ENCODE peak calls at places on chromosomes 13 and 19, in seven cellular contexts. Q, I, A, T, O, E and U are unnamed samples. For H3K9me3, the result is how much of the 10 kb centered on the place peaks cover.

GRCh38 chr13:45367995-45368394 is 27.0 kb upstream of the TPT1 start:
- DNase-seq in T (no peak), Q (no peak), E (no peak), I (no peak), O (no peak), A (no peak), U (no peak)

GRCh38 chr19:34712606-34713261 is 21.3 kb upstream of the ZNF181 start:
- DNase-seq in Q (peak), T (peak), O (peak), E (peak), I (peak), A (peak), U (peak)

GRCh38 chr19:405138-405965 is 3.6 kb downstream of the C2CD4C start:
- DNase-seq in Q (no peak), A (no peak), E (no peak), I (no peak), O (no peak), T (peak), U (no peak)

GRCh38 chr13:20435616-20436368 is 89.9 kb downstream of the CRYL1 start:
- DNase-seq in E (no peak), I (no peak), T (no peak), O (no peak), Q (peak), A (no peak), U (no peak)

GRCh38 chr19:49876422-49877019 is 634 bp downstream of the AKT1S1 start:
- DNase-seq in I (peak), A (peak), O (peak), E (peak), Q (peak), T (peak), U (peak)

GRCh38 chr19:13363235-13363634 is 143.0 kb downstream of the CACNA1A start:
- DNase-seq in E (no peak), T (no peak), I (no peak), Q (no peak), O (no peak), A (no peak), U (no peak)

GRCh38 chr19:10453852-10454251 is 33.5 kb downstream of the PDE4A start:
- DNase-seq in I (no peak), T (no peak), Q (no peak), O (no peak), A (no peak), E (no peak), U (no peak)

GRCh38 chr19:48329167-48329891 is 4.0 kb downstream of the EMP3 start:
- DNase-seq in T (peak), Q (no peak), E (no peak), A (peak), I (peak), O (peak), U (no peak)

GRCh38 chr13:30932481-30933333 is at the start of gene TEX26:
- DNase-seq in E (peak), I (peak), Q (peak), T (peak), A (no peak), O (no peak), U (no peak)

GRCh38 chr19:55487884-55488687 is at the start of gene SSC5D:
- DNase-seq in T (peak), O (no peak), Q (peak), A (no peak), I (peak), E (no peak), U (peak)

GRCh38 chr13:34151885-34152284 is 333.9 kb downstream of the RFC3 start:
- DNase-seq in T (no peak), Q (no peak), A (peak), O (no peak), E (no peak), I (no peak), U (no peak)

GRCh38 chr13:113182046-113182445 is 23.6 kb downstream of the PROZ start:
- DNase-seq in O (no peak), I (peak), Q (no peak), E (no peak), T (no peak), A (no peak), U (no peak)

GRCh38 chr19:14118165-14119051 is 846 bp upstream of the PRKACA start:
- DNase-seq in O (no peak), T (no peak), E (peak), I (peak), Q (peak), A (no peak), U (peak)

GRCh38 chr19:29431332-29431731 is 94.5 kb upstream of the VSTM2B start:
- DNase-seq in I (no peak), A (no peak), Q (no peak), O (no peak), E (no peak), T (no peak), U (no peak)

GRCh38 chr19:33883869-33884519 is 87.3 kb downstream of the KCTD15 start:
- DNase-seq in E (peak), Q (peak), O (no peak), T (peak), A (peak), I (no peak), U (no peak)

GRCh38 chr19:15936950-15937349 is 2.6 kb upstream of the CYP4F11 start:
- DNase-seq in Q (no peak), A (no peak), T (no peak), O (no peak), I (no peak), E (no peak), U (no peak)

GRCh38 chr19:15935167-15935702 is 906 bp upstream of the CYP4F11 start:
- DNase-seq in E (no peak), O (no peak), A (peak), Q (no peak), T (no peak), I (no peak), U (peak)

GRCh38 chr19:15937771-15938170 is 3.4 kb upstream of the CYP4F11 start:
- DNase-seq in O (no peak), A (no peak), E (no peak), T (no peak), I (no peak), Q (no peak), U (no peak)

GRCh38 chr19:15934332-15935078 is at the start of gene CYP4F11:
- DNase-seq in E (peak), O (peak), I (no peak), T (no peak), Q (peak), A (peak), U (peak)

GRCh38 chr19:15936173-15936572 is 1.8 kb upstream of the CYP4F11 start:
- DNase-seq in Q (no peak), I (no peak), T (no peak), A (no peak), O (no peak), E (no peak), U (no peak)
- H3K9me3 ChIP-seq in Q (under half), I (under half), T (half or more), A (under half), O (under half), E (under half), U (under half)

DNA sequence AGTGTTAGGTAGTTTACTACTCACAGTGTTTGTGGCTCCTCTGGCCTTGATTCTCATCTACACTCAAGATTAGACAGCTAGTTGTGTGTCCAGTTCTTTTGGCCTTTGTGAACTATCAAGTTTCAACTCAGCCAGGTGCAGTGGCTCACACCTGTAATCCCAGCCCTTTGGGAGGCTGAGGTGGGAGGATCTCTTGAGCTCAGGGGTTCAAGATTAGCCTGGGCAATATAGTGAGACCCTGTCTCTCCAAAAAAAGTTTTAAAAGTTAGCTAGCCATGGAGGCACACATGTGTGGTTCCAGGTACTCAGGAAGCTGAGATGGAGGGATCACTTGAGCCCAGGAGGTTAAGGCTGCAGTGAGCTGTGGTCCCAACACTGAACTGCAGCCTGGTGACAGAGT is 16.1 kb downstream of the ZNF226 start:
- DNase-seq in Q (no peak), T (no peak), I (no peak), A (no peak), O (no peak), E (no peak), U (no peak)
- H3K9me3 ChIP-seq in Q (under half), T (under half), I (under half), A (under half), O (under half), E (under half), U (under half)

DNA sequence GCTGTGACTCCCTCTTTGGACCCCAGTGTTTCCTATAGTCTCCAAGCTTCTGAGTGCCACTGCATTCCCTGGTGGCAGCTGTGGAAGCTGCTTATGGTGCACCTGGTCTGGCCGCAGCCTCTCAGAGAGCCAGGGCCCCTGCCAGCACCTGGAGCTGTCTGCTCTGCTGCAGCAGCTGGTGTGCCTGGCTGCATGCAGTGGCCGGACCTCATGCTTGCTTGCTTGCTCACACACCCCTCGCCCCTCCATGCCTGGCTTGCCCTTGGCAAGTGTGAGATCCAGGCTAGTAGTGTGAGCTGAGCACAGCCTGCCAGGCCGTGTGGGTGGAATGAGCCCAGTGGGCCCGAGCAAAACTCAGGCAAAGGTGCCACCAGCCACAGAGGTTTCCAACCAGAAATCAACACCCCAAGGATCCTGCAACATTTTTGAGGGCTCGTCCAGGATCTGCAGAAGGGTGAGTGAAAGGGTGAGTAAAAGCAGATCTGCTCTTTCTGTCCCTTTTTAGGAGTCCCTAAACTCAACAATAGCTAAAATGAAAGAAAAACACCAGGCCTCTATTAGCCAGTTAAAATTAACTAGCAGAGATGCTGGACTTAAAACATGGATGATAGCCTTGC is 7.6 kb upstream of the MLLT1 start:
- DNase-seq in E (no peak), O (peak), I (no peak), A (no peak), T (no peak), Q (no peak), U (no peak)
- H3K9me3 ChIP-seq in E (under half), O (under half), I (under half), A (under half), T (under half), Q (under half), U (under half)

DNA sequence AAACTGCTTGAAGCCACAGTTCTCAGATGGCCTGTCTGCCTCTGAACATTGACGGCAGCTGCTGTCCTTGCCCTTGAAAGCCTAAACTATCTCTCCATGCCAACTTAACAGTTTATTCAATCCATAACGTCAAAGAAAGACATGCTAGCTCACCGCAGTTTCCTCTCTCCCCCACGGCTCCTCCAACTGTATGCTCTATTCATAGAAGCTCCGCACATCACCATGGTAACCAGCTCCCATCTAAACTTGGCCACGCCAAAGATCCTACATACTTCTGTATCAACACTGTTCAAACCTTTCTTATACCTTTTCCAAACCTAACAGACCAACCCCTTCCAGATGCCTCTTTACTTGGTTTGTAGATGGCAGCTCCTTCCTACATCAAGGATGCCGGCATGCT is 48.6 kb downstream of the ZNF91 start:
- DNase-seq in T (no peak), I (no peak), E (no peak), O (no peak), Q (no peak), A (no peak), U (no peak)
- H3K9me3 ChIP-seq in T (half or more), I (under half), E (under half), O (under half), Q (under half), A (under half), U (under half)

DNA sequence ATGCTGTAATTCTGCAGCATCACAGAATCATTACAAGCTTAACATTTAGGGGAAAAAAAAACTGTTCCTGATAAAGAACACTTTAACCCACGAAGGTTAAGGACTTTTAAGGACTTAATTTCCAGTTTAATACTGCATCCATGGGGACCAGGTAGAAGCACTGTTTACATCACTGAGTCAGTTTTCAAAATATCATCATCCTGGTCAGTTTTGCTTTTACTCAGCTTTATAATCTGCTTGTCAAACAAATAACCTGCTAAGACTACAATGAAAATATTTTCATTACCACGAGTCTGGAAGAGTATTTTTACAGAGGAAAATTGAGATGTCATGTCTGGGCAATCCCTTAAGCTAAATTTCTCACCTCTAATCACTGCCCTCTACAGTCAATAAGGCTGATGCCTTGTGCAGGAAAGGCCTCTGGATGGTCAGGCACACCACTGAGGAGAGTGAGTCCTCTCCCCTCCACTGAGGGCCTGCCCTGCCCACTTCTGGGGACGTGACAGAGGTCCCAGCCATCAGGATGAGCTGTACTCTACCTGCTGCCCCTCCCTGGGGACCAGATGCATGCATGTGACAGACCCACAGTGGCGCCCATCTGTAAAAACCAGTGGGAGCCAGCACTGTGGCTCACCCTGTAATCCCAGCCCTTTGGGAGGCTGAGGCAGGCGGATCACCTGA is 31.0 kb downstream of the FOXO1 start:
- DNase-seq in A (peak), E (no peak), T (peak), O (no peak), Q (no peak), I (no peak), U (no peak)
- H3K9me3 ChIP-seq in A (under half), E (under half), T (under half), O (under half), Q (under half), I (under half), U (under half)

GRCh38 chr19:36833430-36833829 is 4.8 kb downstream of the ZNF790 start:
- DNase-seq in T (no peak), A (no peak), Q (no peak), I (no peak), O (no peak), E (no peak), U (no peak)
- H3K9me3 ChIP-seq in T (half or more), A (under half), Q (under half), I (under half), O (under half), E (half or more), U (under half)

GRCh38 chr19:36256064-36256463 is 41.2 kb downstream of the ZNF146 start:
- DNase-seq in E (no peak), Q (no peak), A (no peak), T (no peak), O (no peak), I (no peak), U (no peak)

GRCh38 chr19:36257512-36257876 is 42.6 kb downstream of the ZNF146 start:
- DNase-seq in T (no peak), A (no peak), O (no peak), Q (peak), I (no peak), E (no peak), U (peak)

GRCh38 chr19:36254848-36255247 is 39.9 kb downstream of the ZNF146 start:
- DNase-seq in Q (no peak), T (no peak), I (no peak), O (no peak), E (no peak), A (no peak), U (no peak)

GRCh38 chr19:36256853-36257511 is 42.1 kb downstream of the ZNF146 start:
- DNase-seq in I (no peak), E (no peak), A (no peak), Q (no peak), O (no peak), T (no peak), U (no peak)

DNA sequence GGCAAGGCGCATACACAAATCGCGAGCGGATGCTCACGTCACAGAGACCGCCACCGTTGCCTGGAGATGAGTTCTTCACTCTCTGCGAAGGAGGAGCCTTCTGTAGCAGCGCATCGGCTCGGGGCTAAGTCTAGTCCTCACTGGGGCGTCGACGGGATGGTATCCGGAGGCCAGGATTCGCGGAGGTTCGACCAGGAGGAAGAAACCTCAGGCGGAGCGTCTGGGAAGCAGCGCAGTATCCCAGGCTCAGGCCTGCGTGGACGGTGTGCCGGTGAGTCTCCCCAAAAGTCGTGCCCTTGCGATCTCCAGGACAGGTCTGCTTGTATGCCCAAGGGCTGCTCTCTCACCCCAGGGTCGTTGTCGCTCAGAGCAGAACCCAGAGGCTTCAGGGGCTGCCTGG is 40.4 kb downstream of the ZNF146 start:
- DNase-seq in O (no peak), E (no peak), A (no peak), Q (no peak), I (no peak), T (no peak), U (no peak)
- H3K9me3 ChIP-seq in O (under half), E (under half), A (under half), Q (under half), I (under half), T (under half), U (under half)

DNA sequence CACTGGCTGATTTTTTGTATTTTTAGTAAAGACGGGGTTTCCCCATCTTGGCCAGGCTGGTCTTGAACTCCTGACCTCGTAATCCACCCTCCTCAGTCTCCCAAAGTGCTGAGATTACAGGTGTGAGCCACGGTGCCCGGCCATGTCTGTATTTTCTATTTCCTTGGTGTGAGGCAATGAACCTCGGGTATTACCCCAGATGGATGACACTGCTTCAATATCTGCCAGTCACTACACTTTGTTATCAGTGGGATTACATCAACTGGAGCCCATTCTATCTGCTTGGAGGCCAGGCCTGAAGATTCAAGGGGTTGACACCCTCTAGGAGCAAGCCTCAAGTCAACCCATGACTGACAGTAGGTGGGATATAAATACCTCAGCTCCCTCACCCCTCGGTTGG is 1.1 kb upstream of the ADGRE1 start:
- DNase-seq in T (no peak), O (no peak), Q (no peak), E (no peak), I (no peak), A (no peak), U (no peak)
- H3K9me3 ChIP-seq in T (half or more), O (under half), Q (under half), E (under half), I (under half), A (under half), U (under half)

GRCh38 chr19:12270854-12271253 is 23.8 kb downstream of the ZNF44 start:
- DNase-seq in O (no peak), E (no peak), I (no peak), T (no peak), Q (no peak), A (no peak), U (no peak)

GRCh38 chr19:12272980-12273901 is 21.4 kb downstream of the ZNF44 start:
- DNase-seq in O (no peak), Q (no peak), E (no peak), T (no peak), I (no peak), A (no peak), U (no peak)

DNA sequence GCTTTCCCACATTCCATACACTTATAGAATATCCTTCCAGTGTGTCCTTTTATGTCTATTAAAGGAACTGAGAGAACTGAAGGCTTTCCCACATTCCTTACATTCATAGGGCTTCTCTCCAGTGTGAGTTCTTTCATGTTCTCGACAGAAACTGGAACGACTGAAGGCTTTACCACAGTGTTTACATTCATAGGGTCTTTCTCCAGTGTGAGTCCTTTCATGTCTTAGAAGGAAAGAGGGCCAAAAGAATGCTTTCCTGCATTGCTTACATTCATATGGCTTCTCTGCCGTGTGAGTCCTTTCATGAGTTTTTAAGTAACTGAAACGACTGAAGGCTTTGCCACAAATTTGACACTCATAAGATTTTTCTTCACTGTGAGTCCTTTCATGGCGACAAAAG is 22.3 kb downstream of the ZNF44 start:
- DNase-seq in T (no peak), E (no peak), A (no peak), O (no peak), Q (no peak), I (no peak), U (no peak)
- H3K9me3 ChIP-seq in T (half or more), E (under half), A (half or more), O (under half), Q (under half), I (half or more), U (half or more)

DNA sequence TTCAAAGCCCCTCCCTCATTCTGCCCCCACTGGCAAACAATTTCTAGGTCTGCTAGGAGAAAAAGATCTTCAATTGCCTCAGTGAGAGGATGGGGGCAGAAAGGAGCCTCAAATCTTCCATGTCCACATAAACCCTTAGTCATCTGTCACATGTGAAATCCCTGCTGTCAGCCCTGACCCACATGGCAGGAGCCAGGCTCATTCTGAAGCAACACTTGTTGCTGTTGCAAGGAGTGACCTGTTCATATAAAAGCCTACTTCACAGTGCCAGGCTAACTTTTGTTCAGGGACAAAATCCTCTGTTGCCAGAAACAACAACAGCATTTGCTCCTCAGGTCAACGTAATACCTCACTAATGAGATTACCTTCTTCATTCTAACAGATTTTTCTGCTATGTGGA is 70.5 kb downstream of the IRS2 start:
- DNase-seq in E (no peak), A (peak), I (no peak), O (no peak), T (no peak), Q (no peak), U (no peak)
- H3K9me3 ChIP-seq in E (under half), A (under half), I (under half), O (under half), T (under half), Q (under half), U (under half)